ENCODE peak calls at places on chromosomes 3 and 15, in six cellular contexts. S is cardiac fibroblast; V is EL; X is stimulated activated CD4-positive, alpha-beta T cell treated with anti-CD3 and anti-CD28 coated beads, Interleukin-15, amount 100 ng/mL, for 1 hour; U is stimulated activated CD8-positive, alpha-beta memory T cell treated with anti-CD3 and anti-CD28 coated beads, Interleukin-15, amount 100 ng/mL, for 48 hours; J is adrenal gland. N is an unnamed sample.

GRCh38 chr3:51686512-51687215 is 15.6 kb downstream of the TEX264 start:
- DNase-seq in X (peak; percentile 67), S (peak; percentile 66), U (peak; percentile 83), V (peak; percentile 82), J (peak; percentile 58), N (no peak)

GRCh38 chr3:150362515-150363302 is 45.4 kb upstream of the TSC22D2 start:
- DNase-seq in S (no peak), J (no peak), U (no peak), V (no peak), X (no peak), N (peak; percentile 64)

GRCh38 chr3:72018339-72018984 is 233.5 kb upstream of the PROK2 start:
- DNase-seq in U (no peak), X (no peak), S (peak; percentile 30), V (peak; percentile 41), J (peak; percentile 26), N (no peak)

GRCh38 chr3:139572847-139573672 is 33.5 kb upstream of the RBP1 start:
- DNase-seq in V (no peak), J (peak; percentile 24), S (peak; percentile 61), U (no peak), X (no peak), N (no peak)

GRCh38 chr3:87225659-87226058 is 1.4 kb upstream of the CHMP2B start:
- DNase-seq in S (peak; percentile 11), J (peak; percentile 22), U (no peak), X (no peak), V (no peak), N (no peak)

GRCh38 chr3:100489118-100489517 is 3.3 kb upstream of the TMEM45A start:
- DNase-seq in J (no peak), U (no peak), X (no peak), S (no peak), V (no peak), N (no peak)

GRCh38 chr3:98823791-98824190 is 60.7 kb downstream of the ST3GAL6 start:
- DNase-seq in S (no peak), V (peak; percentile 72), J (no peak), X (no peak), U (no peak), N (no peak)

GRCh38 chr3:126454026-126454425 is 21.7 kb downstream of the ZXDC start:
- DNase-seq in U (no peak), S (no peak), X (no peak), J (no peak), V (no peak), N (no peak)

GRCh38 chr3:188697127-188697526 is 474.6 kb upstream of the TPRG1 start:
- DNase-seq in X (no peak), S (no peak), J (no peak), U (no peak), V (no peak), N (peak; percentile 45)

GRCh38 chr15:85005744-85006143 is 24.1 kb downstream of the PDE8A start:
- DNase-seq in S (no peak), U (no peak), X (no peak), J (no peak), V (no peak), N (no peak)

GRCh38 chr15:83046558-83047127 is 20.4 kb downstream of the BTBD1 start:
- DNase-seq in X (no peak), U (no peak), S (peak; percentile 82), V (peak; percentile 57), J (no peak), N (peak; percentile 63)

GRCh38 chr15:41779662-41780157 is 5.4 kb downstream of the MAPKBP1 start:
- DNase-seq in S (no peak), X (no peak), U (no peak), V (no peak), J (no peak), N (no peak)

GRCh38 chr3:124429129-124429815 is 301.0 kb upstream of the UMPS start:
- DNase-seq in V (peak; percentile 90), S (peak; percentile 5), U (no peak), J (no peak), X (no peak), N (peak; percentile 62)

GRCh38 chr3:129014148-129014547 is 13.0 kb downstream of the EFCC1 start:
- DNase-seq in V (no peak), J (no peak), U (no peak), X (no peak), S (no peak), N (no peak)

GRCh38 chr3:16148783-16149182 is 25.7 kb upstream of the GALNT15 start:
- DNase-seq in U (no peak), J (peak; percentile 54), X (no peak), S (peak; percentile 99), V (peak; percentile 53), N (peak; percentile 79)

GRCh38 chr3:137020315-137020714 is 62.5 kb downstream of the IL20RB start:
- DNase-seq in S (no peak), J (no peak), V (no peak), U (no peak), X (no peak), N (no peak)

GRCh38 chr15:77702211-77702957 is 69.7 kb upstream of the LINGO1 start:
- DNase-seq in V (peak; percentile 12), U (no peak), X (no peak), S (peak; percentile 35), J (peak; percentile 30), N (peak; percentile 33)

GRCh38 chr3:130260821-130261402 is 84.6 kb upstream of the COL6A5 start:
- DNase-seq in S (peak; percentile 42), U (no peak), V (no peak), X (no peak), J (no peak), N (no peak)

GRCh38 chr3:187920871-187921270 is 175.6 kb upstream of the BCL6 start:
- DNase-seq in U (no peak), X (no peak), S (peak; percentile 18), J (peak; percentile 35), V (no peak), N (no peak)

GRCh38 chr3:95401693-95402092 is 1338.8 kb downstream of the NSUN3 start:
- DNase-seq in J (no peak), X (no peak), V (no peak), U (no peak), S (no peak), N (no peak)

GRCh38 chr3:193040836-193041672 is 123.4 kb upstream of the MB21D2 start:
- DNase-seq in S (peak; percentile 70), U (no peak), V (peak; percentile 46), J (no peak), X (no peak), N (peak; percentile 64)

GRCh38 chr3:38370861-38371260 is 24.3 kb downstream of the XYLB start:
- DNase-seq in J (no peak), X (no peak), U (no peak), S (no peak), V (no peak), N (no peak)

N was measured in renal cortical epithelial cell.